ENCODE peak calls at places on chromosomes 7 and 10, in seven cellular contexts. B is endothelial cell; C is NCI-H1092; T is posterior vena cava; P is body of pancreas; M is stimulated activated CD8-positive, alpha-beta memory T cell treated with anti-CD3 and anti-CD28 coated beads, Interleukin-15, amount 100 ng/mL, for 24 hours; R is ovary. I is an unnamed sample.

GRCh38 chr7:29146888-29147609 is 712 bp upstream of the CPVL start:
- DNase-seq in B (no peak), M (no peak), C (no peak), P (peak; percentile 38), T (no peak), R (peak; percentile 15), I (no peak)

GRCh38 chr10:35885076-35885475 is 243.0 kb upstream of the FZD8 start:
- DNase-seq in C (no peak), R (no peak), M (no peak), P (no peak), B (no peak), T (no peak), I (no peak)

GRCh38 chr10:34988397-34989067 is 101.6 kb downstream of the CUL2 start:
- DNase-seq in R (no peak), P (no peak), B (no peak), M (no peak), T (no peak), C (no peak), I (no peak)

GRCh38 chr10:44978570-44979280 is at the start of gene DEPP1:
- DNase-seq in M (no peak), T (peak; percentile 94), C (peak; percentile 71), R (peak; percentile 91), P (peak; percentile 97), B (peak; percentile 83), I (peak; percentile 48)

GRCh38 chr10:7551891-7552731 is 114.7 kb downstream of the ITIH5 start:
- DNase-seq in R (no peak), B (no peak), P (no peak), M (no peak), T (no peak), C (peak; percentile 10), I (no peak)

GRCh38 chr10:99984201-99984600 is 25.5 kb downstream of the DNMBP start:
- DNase-seq in T (no peak), B (no peak), C (no peak), P (no peak), M (no peak), R (no peak), I (no peak)

GRCh38 chr7:30196408-30196807 is 61.6 kb downstream of the MTURN start:
- DNase-seq in P (no peak), B (no peak), M (no peak), C (no peak), R (no peak), T (no peak), I (no peak)

GRCh38 chr7:107939472-107940145 is 48.6 kb downstream of the DLD start:
- DNase-seq in T (peak; percentile 92), R (peak; percentile 69), P (no peak), B (no peak), M (no peak), C (no peak), I (no peak)

GRCh38 chr10:49076741-49077521 is 38.4 kb downstream of the VSTM4 start:
- DNase-seq in M (no peak), T (no peak), B (no peak), P (no peak), R (no peak), C (no peak), I (no peak)

GRCh38 chr10:5888843-5889623 is 660 bp downstream of the ANKRD16 start:
- DNase-seq in B (peak; percentile 62), T (no peak), P (peak; percentile 35), M (peak; percentile 12), C (no peak), R (peak; percentile 24), I (no peak)